ENCODE peak calls at places on chromosomes 1 and 21, in eight cellular contexts. M is uterus, H is IMR-90, W is transverse colon, I is ovary, Y is GM12892, T is NB4, B is prostate gland. R is an unnamed sample.

GRCh38 chr1:108831225-108831624 is 25.7 kb downstream of the AKNAD1 start:
- DNase-seq in M (no peak), H (peak; percentile 89), W (no peak), I (no peak), Y (no peak), T (no peak), B (no peak), R (no peak)

GRCh38 chr1:52636701-52637695 is 4.0 kb downstream of the SHISAL2A start:
- DNase-seq in M (no peak), H (no peak), W (peak; percentile 54), I (no peak), Y (peak; percentile 46), T (peak; percentile 95), B (no peak), R (peak; percentile 14)

GRCh38 chr21:29403291-29403690 is 104.6 kb downstream of the BACH1 start:
- DNase-seq in M (no peak), H (peak; percentile 11), W (no peak), I (no peak), Y (no peak), T (peak; percentile 4), B (no peak), R (no peak)

GRCh38 chr1:30966690-30967369 is 58.3 kb upstream of the SDC3 start:
- DNase-seq in M (no peak), H (peak; percentile 70), W (no peak), I (peak; percentile 31), Y (no peak), T (no peak), B (no peak), R (peak; percentile 35)

GRCh38 chr1:167501513-167502191 is 16.7 kb downstream of the CD247 start:
- DNase-seq in M (no peak), H (no peak), W (no peak), I (no peak), Y (no peak), T (no peak), B (no peak), R (peak; percentile 57)

GRCh38 chr1:19960621-19961020 is 18.8 kb downstream of the PLA2G2A start:
- DNase-seq in M (no peak), H (no peak), W (no peak), I (no peak), Y (no peak), T (no peak), B (no peak), R (no peak)

GRCh38 chr1:181767001-181767708 is 283.8 kb downstream of the CACNA1E start:
- DNase-seq in M (no peak), H (no peak), W (no peak), I (no peak), Y (no peak), T (no peak), B (no peak), R (no peak)

GRCh38 chr1:154741747-154742495 is 128.2 kb downstream of the KCNN3 start:
- DNase-seq in M (peak; percentile 51), H (no peak), W (no peak), I (no peak), Y (no peak), T (no peak), B (no peak), R (no peak)

GRCh38 chr1:15540201-15540600 is 13.6 kb downstream of the DNAJC16 start:
- DNase-seq in M (no peak), H (peak; percentile 21), W (no peak), I (no peak), Y (no peak), T (no peak), B (no peak), R (no peak)

GRCh38 chr1:24112381-24113169 is 640 bp upstream of the MYOM3 start:
- DNase-seq in M (peak; percentile 73), H (peak; percentile 65), W (peak; percentile 73), I (peak; percentile 58), Y (peak; percentile 48), T (peak; percentile 84), B (peak; percentile 66), R (peak; percentile 83)

GRCh38 chr1:205060746-205061145 is 17.7 kb downstream of the CNTN2 start:
- DNase-seq in M (no peak), H (no peak), W (no peak), I (no peak), Y (no peak), T (no peak), B (no peak), R (no peak)

GRCh38 chr1:205062895-205063294 is 19.9 kb downstream of the CNTN2 start:
- DNase-seq in M (no peak), H (no peak), W (no peak), I (no peak), Y (no peak), T (no peak), B (no peak), R (no peak)

GRCh38 chr1:205061227-205061626 is 18.2 kb downstream of the CNTN2 start:
- DNase-seq in M (no peak), H (no peak), W (no peak), I (peak; percentile 28), Y (no peak), T (no peak), B (no peak), R (no peak)

GRCh38 chr1:205062319-205062718 is 19.3 kb downstream of the CNTN2 start:
- DNase-seq in M (no peak), H (no peak), W (no peak), I (no peak), Y (no peak), T (no peak), B (no peak), R (no peak)

DNA sequence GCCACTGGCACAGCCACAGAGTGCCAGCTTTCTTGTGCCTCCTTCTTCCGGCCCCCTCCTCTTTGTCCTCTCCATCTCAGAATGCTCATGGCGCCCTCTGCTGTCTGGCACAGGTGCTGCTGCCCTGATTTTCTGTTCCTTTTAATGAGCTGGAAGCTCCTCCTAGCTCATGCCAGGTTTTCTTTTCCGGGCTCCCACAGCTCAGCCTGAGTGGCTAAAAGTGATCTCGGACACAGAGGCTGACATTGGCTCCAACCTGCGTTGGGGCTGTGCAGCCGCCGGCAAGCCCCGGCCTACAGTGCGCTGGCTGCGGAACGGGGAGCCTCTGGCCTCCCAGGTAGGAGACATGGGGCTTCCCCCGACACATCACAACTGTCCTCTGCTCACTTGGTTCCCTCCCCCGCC is 18.7 kb downstream of the CNTN2 start:
- DNase-seq in M (peak; percentile 71), H (peak; percentile 52), W (peak; percentile 64), I (peak; percentile 82), Y (peak; percentile 71), T (peak; percentile 68), B (peak; percentile 63), R (peak; percentile 83)
- TF ChIP-seq POLR2A in M (no peak), H (no peak), W (no peak), I (no peak), Y (no peak), T (no peak), B (no peak), R (no peak)

GRCh38 chr1:161727343-161727924 is 6.1 kb downstream of the FCRLB start:
- DNase-seq in M (no peak), H (peak; percentile 84), W (peak; percentile 15), I (no peak), Y (no peak), T (peak; percentile 82), B (no peak), R (no peak)

GRCh38 chr1:161723459-161724149 is 2.3 kb downstream of the FCRLB start:
- DNase-seq in M (no peak), H (no peak), W (no peak), I (no peak), Y (no peak), T (no peak), B (peak; percentile 30), R (no peak)

GRCh38 chr1:161725888-161726630 is 4.7 kb downstream of the FCRLB start:
- DNase-seq in M (peak; percentile 43), H (peak; percentile 38), W (peak; percentile 40), I (peak; percentile 69), Y (peak; percentile 31), T (peak; percentile 70), B (peak; percentile 33), R (peak; percentile 33)

GRCh38 chr1:161728376-161729226 is 7.3 kb downstream of the FCRLB start:
- DNase-seq in M (no peak), H (no peak), W (no peak), I (no peak), Y (no peak), T (no peak), B (no peak), R (no peak)

DNA sequence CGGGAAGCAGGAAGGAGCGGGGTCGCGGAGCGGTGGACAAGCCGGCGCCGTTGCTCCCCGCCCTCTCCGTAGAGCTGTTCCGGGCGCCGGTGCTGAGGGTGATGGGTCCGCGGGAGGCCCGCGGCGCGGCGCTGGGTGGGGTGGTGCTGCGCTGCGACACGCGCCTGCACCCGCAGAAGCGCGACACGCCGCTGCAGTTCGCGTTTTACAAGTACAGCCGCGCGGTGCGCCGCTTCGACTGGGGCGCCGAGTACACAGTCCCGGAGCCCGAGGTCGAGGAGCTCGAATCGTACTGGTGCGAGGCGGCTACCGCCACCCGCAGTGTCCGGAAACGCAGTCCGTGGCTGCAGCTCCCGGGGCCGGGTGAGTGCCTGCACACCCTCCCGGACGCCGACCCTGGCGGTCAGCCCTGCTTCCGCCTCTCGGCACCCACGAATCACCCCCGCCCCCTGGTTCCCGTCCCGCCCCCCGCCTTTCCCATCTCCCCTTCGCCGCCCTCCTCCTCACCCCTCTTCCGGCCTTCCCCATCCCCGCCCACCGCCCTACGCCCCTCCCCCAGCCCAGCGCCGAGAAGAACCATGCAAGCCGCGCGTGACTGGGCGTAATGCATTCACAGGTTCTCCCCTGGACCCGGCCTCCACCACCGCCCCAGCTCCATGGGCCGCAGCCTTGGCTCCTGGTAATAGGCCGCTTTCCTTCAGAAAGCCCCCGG is 5.4 kb downstream of the FCRLB start:
- DNase-seq in M (peak; percentile 90), H (peak; percentile 79), W (peak; percentile 85), I (peak; percentile 85), Y (peak; percentile 70), T (peak; percentile 91), B (peak; percentile 79), R (peak; percentile 90)
- TF ChIP-seq POLR2A in M (no peak), H (peak; percentile 64), W (peak; percentile 57), I (peak; percentile 20), Y (peak; percentile 95), T (peak; percentile 90), B (peak; percentile 33), R (peak; percentile 85)

DNA sequence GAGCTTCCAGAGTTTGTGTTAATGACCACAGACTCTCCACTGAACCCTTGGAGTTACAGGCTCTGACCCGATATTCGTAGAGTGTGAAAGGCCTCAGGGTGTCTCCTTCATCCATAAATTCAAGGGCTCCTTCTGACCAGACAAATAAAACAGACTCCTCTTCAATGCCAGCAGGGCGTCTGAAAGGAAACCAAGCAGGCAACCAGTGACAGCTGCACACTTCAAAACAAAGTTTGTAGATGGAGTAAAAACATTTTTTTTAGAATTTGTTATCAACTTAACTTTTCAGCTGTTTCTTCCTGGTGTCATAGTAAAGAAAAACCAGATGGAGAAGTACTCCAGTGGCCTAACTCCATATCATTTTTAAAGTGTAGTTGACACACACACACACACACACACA is 161.1 kb downstream of the KCTD3 start:
- DNase-seq in M (no peak), H (no peak), W (no peak), I (no peak), Y (no peak), T (no peak), B (no peak), R (no peak)
- TF ChIP-seq POLR2A in M (no peak), H (no peak), W (no peak), I (no peak), Y (no peak), T (no peak), B (no peak), R (no peak)

GRCh38 chr1:188061881-188062280 is 1233.1 kb downstream of the PLA2G4A start:
- DNase-seq in M (no peak), H (no peak), W (no peak), I (no peak), Y (no peak), T (no peak), B (no peak), R (no peak)
- TF ChIP-seq POLR2A in M (no peak), H (no peak), W (no peak), I (no peak), Y (no peak), T (no peak), B (no peak), R (no peak)

R was measured in body of pancreas.